ENCODE peak calls at places on chromosomes 1 and 21, in six cellular contexts. T is neuronal stem cell, Q is H9, W is mesenchymal stem cell, V is IMR-90, B is H1. P is an unnamed sample.

GRCh38 chr1:229171934-229172333 is 99.0 kb upstream of the RAB4A start:
- DNase-seq in V (no peak), W (no peak), B (no peak), T (no peak), Q (peak; percentile 54), P (peak; percentile 59)

GRCh38 chr1:35539824-35540261 is 17.4 kb downstream of the KIAA0319L start:
- DNase-seq in V (peak; percentile 80), B (no peak), Q (no peak), W (peak; percentile 30), T (no peak), P (no peak)

GRCh38 chr1:155646307-155646706 is 36.3 kb downstream of the MSTO1 start:
- DNase-seq in Q (no peak), B (no peak), T (no peak), V (peak; percentile 39), W (peak; percentile 43), P (no peak)

GRCh38 chr1:91427741-91428140 is 23.1 kb upstream of the HFM1 start:
- DNase-seq in W (no peak), Q (peak; percentile 56), V (no peak), T (no peak), B (no peak), P (no peak)

GRCh38 chr1:4565169-4565568 is 89.2 kb upstream of the AJAP1 start:
- DNase-seq in W (no peak), B (no peak), T (no peak), Q (no peak), V (no peak), P (no peak)

GRCh38 chr1:28601696-28602095 is 9.6 kb downstream of the RAB42 start:
- DNase-seq in W (peak; percentile 90), B (no peak), T (no peak), Q (no peak), V (peak; percentile 97), P (peak; percentile 79)

GRCh38 chr21:37445228-37445627 is 78.7 kb downstream of the DYRK1A start:
- DNase-seq in Q (no peak), V (peak; percentile 62), W (peak; percentile 41), B (no peak), T (no peak), P (no peak)

GRCh38 chr1:208269338-208269666 is 25.1 kb upstream of the PLXNA2 start:
- DNase-seq in B (no peak), T (no peak), V (no peak), W (no peak), Q (no peak), P (no peak)

GRCh38 chr1:202805886-202806511 is 2.2 kb downstream of the KDM5B start:
- DNase-seq in V (peak; percentile 12), Q (no peak), T (no peak), B (no peak), W (peak; percentile 40), P (no peak)

GRCh38 chr1:234067584-234067983 is 163.1 kb downstream of the SLC35F3 start:
- DNase-seq in B (no peak), T (no peak), Q (no peak), V (no peak), W (no peak), P (no peak)

GRCh38 chr21:29072873-29073221 is 601 bp downstream of the CCT8 start:
- DNase-seq in Q (no peak), T (no peak), B (no peak), V (peak; percentile 38), W (peak; percentile 72), P (peak; percentile 59)

GRCh38 chr1:24580756-24581155 is 24.9 kb downstream of the NCMAP start:
- DNase-seq in W (no peak), Q (no peak), V (no peak), B (no peak), T (no peak), P (no peak)

GRCh38 chr1:74467786-74468377 is 44.5 kb downstream of the LRRC53 start:
- DNase-seq in V (peak; percentile 23), W (no peak), Q (no peak), T (peak; percentile 18), B (no peak), P (peak; percentile 79)

GRCh38 chr1:1290238-1290731 is 10.0 kb downstream of the SCNN1D start:
- DNase-seq in V (no peak), T (no peak), W (peak; percentile 63), B (peak; percentile 92), Q (peak; percentile 79), P (peak; percentile 82)

GRCh38 chr21:40587786-40588353 is 259.1 kb downstream of the DSCAM start:
- DNase-seq in B (no peak), V (no peak), Q (no peak), W (no peak), T (peak; percentile 0), P (peak; percentile 35)

GRCh38 chr1:1118011-1118892 is 2.4 kb upstream of the C1orf159 start:
- DNase-seq in V (no peak), T (no peak), Q (no peak), B (no peak), W (no peak), P (no peak)

DNA sequence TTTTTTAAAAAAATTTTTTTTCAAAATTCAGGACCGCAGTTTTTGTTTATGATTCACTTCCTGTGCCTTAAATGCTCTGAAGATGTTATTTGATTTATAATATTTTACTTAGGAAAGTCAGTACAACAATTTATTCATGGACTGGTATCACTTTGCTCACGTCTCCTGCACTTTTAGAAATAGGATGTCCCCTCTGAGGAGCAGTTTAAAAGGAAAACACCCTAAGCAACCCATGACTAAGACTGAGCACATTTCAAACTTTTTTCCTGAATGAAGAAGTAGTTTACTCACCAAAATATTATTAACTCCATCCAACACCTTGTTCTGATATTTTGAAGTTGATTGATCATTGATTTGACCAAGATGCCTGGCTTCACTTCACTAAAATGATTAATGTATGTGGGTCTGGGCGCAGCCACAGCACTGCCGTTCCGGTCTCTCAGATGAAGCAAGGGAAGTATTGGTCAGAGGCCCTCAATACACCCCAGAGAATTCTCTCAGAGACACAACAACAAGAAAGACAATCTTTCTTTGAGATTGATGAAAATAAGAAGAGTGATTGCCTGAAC is 223.9 kb downstream of the TGFB2 start:
- DNase-seq in W (no peak), B (no peak), V (no peak), Q (no peak), T (no peak), P (no peak)
- H3K4me1 ChIP-seq in W (no peaks in the 10 kb centered on the region), B (no peaks in the 10 kb centered on the region), V (peaks cover 1% of the 10 kb centered on the region), Q (no peaks in the 10 kb centered on the region), T (peaks cover 3% of the 10 kb centered on the region), P (no peaks in the 10 kb centered on the region)

GRCh38 chr1:204692320-204692851 is 6.8 kb upstream of the LRRN2 start:
- DNase-seq in B (peak; percentile 53), W (no peak), T (no peak), V (no peak), Q (peak; percentile 49), P (peak; percentile 48)
- H2BK15ac ChIP-seq in B (no peak overlapping the region), W (no peak overlapping the region), T (no peak overlapping the region), V (no peak overlapping the region), Q (no peak overlapping the region), P (no peak overlapping the region)

DNA sequence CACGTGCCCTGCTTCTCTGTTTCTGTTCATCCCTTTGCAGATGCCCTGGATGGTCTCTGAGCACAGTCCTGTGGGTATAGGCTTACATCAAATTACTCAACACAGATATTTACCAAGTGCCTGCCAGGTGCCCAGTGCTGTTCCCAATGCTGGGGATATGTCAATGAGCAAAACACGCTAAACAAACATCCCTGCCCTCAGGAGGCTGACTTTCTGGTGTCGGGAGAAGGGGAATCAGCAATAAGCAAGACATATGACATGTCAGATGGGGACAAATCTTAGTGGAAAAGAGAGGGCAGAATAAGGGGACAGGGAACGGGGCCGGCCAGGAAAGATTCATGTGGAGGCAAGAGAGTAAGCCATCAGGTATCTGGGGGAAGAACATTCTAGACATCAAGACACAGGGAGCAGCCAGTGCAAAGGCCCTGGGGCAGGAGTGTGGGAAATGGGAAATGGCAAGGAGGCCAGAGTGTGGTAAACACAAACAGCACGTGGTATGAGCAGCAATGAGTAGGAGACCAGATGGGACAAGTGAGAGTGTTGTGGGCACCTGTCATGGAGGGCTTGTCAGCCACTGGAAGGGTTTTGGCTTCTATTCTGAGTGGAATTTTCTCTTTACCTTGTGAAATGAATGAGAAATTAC is 160.2 kb upstream of the KAZN start:
- DNase-seq in V (no peak), W (no peak), T (no peak), Q (no peak), B (no peak), P (no peak)
- H3K4me1 ChIP-seq in V (peaks cover 6% of the 10 kb centered on the region), W (no peaks in the 10 kb centered on the region), T (peaks cover 10% of the 10 kb centered on the region), Q (no peaks in the 10 kb centered on the region), B (no peaks in the 10 kb centered on the region), P (no peaks in the 10 kb centered on the region)

DNA sequence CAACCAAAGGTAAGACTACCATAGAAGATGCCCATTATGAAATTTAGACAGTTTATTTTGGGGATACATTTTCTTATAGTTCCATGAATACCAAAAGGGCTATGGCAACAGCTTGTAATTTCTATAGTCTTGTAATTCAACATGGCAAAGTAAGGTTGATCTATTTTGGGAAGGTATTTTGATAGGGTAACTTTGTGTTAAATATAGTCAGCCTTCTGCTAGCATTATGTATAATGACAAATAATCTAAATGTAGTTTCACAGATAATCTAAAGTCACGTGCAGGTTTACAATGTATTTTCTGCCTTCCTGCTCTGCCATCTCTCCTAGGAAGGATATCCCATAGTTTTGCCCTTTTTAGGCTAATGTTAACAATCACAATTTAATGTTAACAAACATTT is 85.9 kb upstream of the DPH5 start:
- DNase-seq in Q (no peak), W (no peak), B (no peak), V (no peak), T (no peak), P (no peak)
- H2BK15ac ChIP-seq in Q (no peak overlapping the region), W (no peak overlapping the region), B (no peak overlapping the region), V (no peak overlapping the region), T (no peak overlapping the region), P (no peak overlapping the region)

GRCh38 chr1:230858918-230859819 is 9.2 kb downstream of the C1orf198 start:
- DNase-seq in V (peak; percentile 84), Q (no peak), W (peak; percentile 87), T (no peak), B (no peak), P (peak; percentile 74)
- H3K4me1 ChIP-seq in V (peaks cover 47% of the 10 kb centered on the region), Q (no peaks in the 10 kb centered on the region), W (peaks cover 42% of the 10 kb centered on the region), T (peaks cover 27% of the 10 kb centered on the region), B (peaks cover 10% of the 10 kb centered on the region), P (peaks cover 12% of the 10 kb centered on the region)

GRCh38 chr1:39088658-39089057 is 62.5 kb downstream of the NDUFS5 start:
- DNase-seq in Q (no peak), W (no peak), B (no peak), V (no peak), T (no peak), P (no peak)
- H2BK15ac ChIP-seq in Q (no peak overlapping the region), W (no peak overlapping the region), B (no peak overlapping the region), V (no peak overlapping the region), T (no peak overlapping the region), P (no peak overlapping the region)

P was measured in mesendoderm.